ENCODE peak calls at places on chromosomes 16 and 17, in four cellular contexts. T, P, K and I are unnamed samples.

GRCh38 chr17:21419299-21420239 is 43.4 kb downstream of the KCNJ12 start:
- DNase-seq in T (no peak), K (peak; percentile 15), P (no peak), I (no peak)

GRCh38 chr17:31269597-31269996 is 27.4 kb downstream of the OMG start:
- DNase-seq in K (no peak), T (peak; percentile 97), P (no peak), I (peak; percentile 95)

GRCh38 chr17:55273579-55274370 is 9.0 kb downstream of the HLF start:
- DNase-seq in K (no peak), T (peak; percentile 7), P (no peak), I (no peak)

GRCh38 chr17:36926226-36926625 is 11.0 kb upstream of the LHX1 start:
- DNase-seq in P (no peak), T (no peak), K (no peak), I (no peak)

GRCh38 chr17:59330314-59330942 is 1.0 kb upstream of the YPEL2 start:
- DNase-seq in T (no peak), K (no peak), P (no peak), I (no peak)

GRCh38 chr17:77409282-77410161 is 268.8 kb downstream of the SEC14L1 start:
- DNase-seq in T (peak; percentile 73), P (no peak), K (no peak), I (peak; percentile 75)

GRCh38 chr16:80164881-80165280 is 375.9 kb upstream of the DYNLRB2 start:
- DNase-seq in P (no peak), T (no peak), K (no peak), I (no peak)

GRCh38 chr16:66476328-66477027 is 49.4 kb downstream of the BEAN1 start:
- DNase-seq in T (peak; percentile 25), P (peak; percentile 45), K (no peak), I (no peak)

GRCh38 chr17:74568116-74568873 is 986 bp upstream of the CD300H start:
- DNase-seq in K (no peak), P (no peak), T (peak; percentile 67), I (peak; percentile 29)

GRCh38 chr17:81049372-81049911 is 14.5 kb downstream of the BAIAP2 start:
- DNase-seq in T (no peak), K (no peak), P (no peak), I (no peak)

GRCh38 chr16:86984286-86984685 is 332.9 kb downstream of the C16orf95 start:
- DNase-seq in K (no peak), P (no peak), T (no peak), I (no peak)

GRCh38 chr16:79848739-79849518 is 248.4 kb upstream of the MAF start:
- DNase-seq in P (no peak), T (no peak), K (no peak), I (no peak)

GRCh38 chr16:65178151-65178550 is 56.3 kb upstream of the CDH11 start:
- DNase-seq in T (peak; percentile 15), K (no peak), P (no peak), I (peak; percentile 14)

GRCh38 chr17:32142857-32143524 is 689 bp downstream of the RHOT1 start:
- DNase-seq in K (no peak), T (peak; percentile 78), P (no peak), I (peak; percentile 66)

GRCh38 chr16:3640632-3641501 is 13.6 kb upstream of the DNASE1 start:
- DNase-seq in P (no peak), T (no peak), K (no peak), I (no peak)

GRCh38 chr17:73309727-73310555 is 1.9 kb downstream of the CDC42EP4 start:
- DNase-seq in T (peak; percentile 45), P (no peak), K (no peak), I (no peak)

GRCh38 chr16:22065252-22065651 is 27.1 kb upstream of the VWA3A start:
- DNase-seq in K (no peak), P (no peak), T (no peak), I (no peak)

GRCh38 chr17:28041844-28042656 is 427 bp upstream of the NLK start:
- DNase-seq in K (no peak), T (no peak), P (no peak), I (no peak)

GRCh38 chr16:66007717-66008116 is 358.8 kb upstream of the CDH5 start:
- DNase-seq in P (no peak), K (no peak), T (peak; percentile 77), I (peak; percentile 59)

GRCh38 chr16:84482001-84482891 is 22.2 kb downstream of the MEAK7 start:
- DNase-seq in P (no peak), K (no peak), T (no peak), I (no peak)

GRCh38 chr17:67689534-67690177 is 28.1 kb upstream of the NOL11 start:
- DNase-seq in P (peak; percentile 64), K (peak; percentile 24), T (peak; percentile 82), I (peak; percentile 83)

GRCh38 chr16:56279132-56279531 is 87.8 kb downstream of the GNAO1 start:
- DNase-seq in K (peak; percentile 19), T (no peak), P (no peak), I (no peak)

GRCh38 chr16:59573528-59574271 is 839.6 kb upstream of the GOT2 start:
- DNase-seq in T (peak; percentile 27), K (no peak), P (no peak), I (peak; percentile 71)

GRCh38 chr17:6755731-6756184 is at the start of gene XAF1:
- DNase-seq in K (peak; percentile 40), P (peak; percentile 63), T (peak; percentile 72), I (peak; percentile 70)

GRCh38 chr17:36683387-36683786 is 82.0 kb downstream of the MRM1 start:
- DNase-seq in P (no peak), K (no peak), T (no peak), I (no peak)

GRCh38 chr17:82019905-82020873 is 2.5 kb downstream of the CENPX start:
- DNase-seq in K (peak; percentile 45), P (peak; percentile 74), T (peak; percentile 48), I (peak; percentile 45)

GRCh38 chr17:77394540-77395295 is 253.9 kb downstream of the SEC14L1 start:
- DNase-seq in P (no peak), K (no peak), T (peak; percentile 67), I (peak; percentile 54)

GRCh38 chr17:76170114-76170513 is 29.1 kb upstream of the FOXJ1 start:
- DNase-seq in K (no peak), P (no peak), T (no peak), I (no peak)

GRCh38 chr16:75105306-75106061 is 11.1 kb downstream of the LDHD start:
- DNase-seq in K (no peak), T (peak; percentile 68), P (no peak), I (peak; percentile 30)

DNA sequence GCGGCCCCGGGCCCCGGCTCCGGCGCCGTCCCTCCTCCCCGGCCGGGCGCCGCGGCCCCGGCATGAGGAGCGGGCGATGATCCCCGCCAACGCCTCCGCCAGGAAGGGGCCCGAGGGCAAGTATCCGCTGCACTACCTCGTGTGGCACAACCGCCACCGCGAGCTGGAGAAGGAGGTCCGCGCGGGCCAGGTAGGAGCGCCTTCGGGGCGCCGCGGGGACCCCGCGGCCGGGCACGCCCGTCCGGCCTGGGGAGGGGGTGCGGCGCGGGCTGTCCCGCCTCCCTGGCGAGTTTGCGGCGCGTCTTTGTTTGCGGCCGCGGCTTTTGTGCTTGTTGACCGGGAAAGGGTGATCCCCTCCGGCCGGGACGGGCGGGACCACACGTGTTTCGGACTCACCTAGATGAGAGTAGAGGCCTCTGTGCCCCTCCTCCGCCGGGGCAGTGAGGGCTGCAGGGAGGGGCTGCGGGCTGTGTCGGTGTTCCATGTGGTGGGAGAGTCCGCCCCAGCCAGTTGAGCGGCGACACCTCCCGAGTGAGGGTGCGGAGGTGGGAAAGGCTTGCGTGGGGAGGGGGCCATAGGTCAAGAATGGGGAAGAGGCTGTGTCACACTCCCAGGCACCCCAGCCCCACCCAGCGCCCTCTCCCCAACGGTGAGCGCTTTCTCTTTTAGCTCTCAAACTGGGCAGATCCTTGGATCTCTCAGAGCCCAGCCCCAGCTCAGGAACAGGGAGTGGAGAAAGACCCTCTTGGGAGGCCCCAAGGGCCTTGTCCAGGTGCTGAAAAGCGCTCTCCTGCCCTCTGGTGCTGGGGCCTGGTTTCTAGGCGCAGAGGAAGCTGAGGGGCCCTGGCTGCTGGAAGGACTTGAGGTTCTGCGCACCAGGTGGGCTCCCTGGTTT is 861 bp downstream of the ANKRD13B start:
- DNase-seq in K (no peak), P (peak; percentile 51), T (no peak), I (no peak)
- TF ChIP-seq CTCF in K (peak; percentile 15), P (peak; percentile 12), T (no peak), I (peak; percentile 12)

GRCh38 chr17:47660064-47660492 is 10.4 kb downstream of the KPNB1 start:
- DNase-seq in K (no peak), T (no peak), P (peak; percentile 67), I (no peak)
- TF ChIP-seq CTCF in K (no peak), T (no peak), P (peak; percentile 66), I (no peak)

GRCh38 chr17:50806141-50806643 is 29.2 kb upstream of the WFIKKN2 start:
- DNase-seq in T (peak; percentile 73), P (no peak), K (no peak), I (peak; percentile 23)
- TF ChIP-seq CTCF in T (peak; percentile 42), P (no peak), K (no peak), I (no peak)

DNA sequence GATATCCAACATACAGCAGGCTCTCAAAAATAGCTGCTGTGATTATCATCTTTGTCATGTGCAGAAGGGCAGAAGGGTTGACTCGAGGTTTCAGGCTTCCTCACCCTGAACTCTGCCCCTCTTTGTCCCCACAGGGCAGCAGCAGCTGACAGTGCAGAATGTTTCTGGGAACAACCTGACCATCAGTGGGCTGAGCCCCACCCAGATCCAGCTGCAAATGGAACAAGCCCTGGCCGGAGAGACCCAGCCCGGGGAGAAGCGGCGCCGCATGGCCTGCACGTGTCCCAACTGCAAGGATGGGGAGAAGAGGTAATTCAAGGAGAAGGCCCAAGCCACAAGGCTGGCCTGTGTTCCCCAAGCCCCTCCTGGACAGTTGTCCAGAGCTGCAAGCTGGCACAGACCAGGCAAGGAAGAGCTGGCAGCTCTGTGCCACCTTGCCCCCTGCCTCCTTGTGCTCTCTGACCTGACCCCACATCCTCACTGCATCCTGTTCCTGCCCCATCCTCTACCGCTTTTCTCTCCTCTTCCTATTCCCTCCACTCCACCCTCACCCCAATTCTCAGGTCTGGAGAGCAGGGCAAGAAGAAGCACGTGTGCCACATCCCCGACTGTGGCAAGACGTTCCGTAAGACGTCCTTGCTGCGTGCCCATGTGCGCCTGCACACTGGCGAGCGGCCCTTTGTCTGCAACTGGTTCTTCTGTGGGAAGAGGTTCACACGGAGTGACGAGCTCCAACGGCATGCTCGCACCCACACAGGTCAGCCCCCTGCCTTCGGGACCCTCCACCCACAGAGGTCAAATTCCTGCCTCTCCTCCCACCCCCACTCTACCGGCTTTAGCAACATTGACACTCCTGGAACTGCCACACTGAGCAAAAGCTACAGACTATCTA is 16.3 kb upstream of the PNPO start:
- DNase-seq in P (no peak), T (no peak), K (no peak), I (no peak)
- TF ChIP-seq CTCF in P (no peak), T (no peak), K (no peak), I (no peak)

GRCh38 chr16:19657831-19658230 is 60.2 kb downstream of the KNOP1 start:
- DNase-seq in K (no peak), P (no peak), T (no peak), I (no peak)

GRCh38 chr16:19655242-19655777 is 62.7 kb downstream of the KNOP1 start:
- DNase-seq in K (no peak), T (no peak), P (no peak), I (no peak)

GRCh38 chr16:19662351-19662750 is 55.7 kb downstream of the KNOP1 start:
- DNase-seq in T (no peak), P (no peak), K (no peak), I (no peak)

GRCh38 chr16:19660432-19660831 is 57.6 kb downstream of the KNOP1 start:
- DNase-seq in T (no peak), P (no peak), K (no peak), I (no peak)

DNA sequence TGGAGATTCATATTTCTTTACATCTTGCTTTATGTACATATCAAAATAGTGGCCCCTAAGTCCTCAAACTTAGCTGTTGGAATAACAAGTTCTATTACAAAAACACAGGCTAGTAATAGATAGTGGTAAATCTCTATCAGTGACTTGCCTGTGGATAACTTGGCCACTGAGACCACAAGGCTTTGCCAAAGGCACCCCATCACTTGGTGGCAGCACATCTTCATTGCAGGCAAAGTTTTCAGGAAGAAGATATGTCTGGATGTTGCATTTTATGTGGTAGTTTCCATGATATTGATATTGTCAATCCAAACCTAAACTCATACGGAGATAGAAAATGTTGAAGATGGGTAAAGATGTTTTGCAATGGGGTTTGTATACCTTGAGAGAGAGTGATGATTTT is 58.5 kb downstream of the KNOP1 start:
- DNase-seq in K (no peak), T (no peak), P (no peak), I (no peak)
- TF ChIP-seq CTCF in K (no peak), T (no peak), P (no peak), I (peak; percentile 15)